ENCODE peak calls at places on chromosomes 7 and 10, in four cellular contexts. One of them, this sample, is unnamed.

GRCh38 chr7:81956520-81956919 is 186.7 kb upstream of the HGF start:
- DNase-seq in EH: peak
- DNase-seq in T-cell: no peak
- DNase-seq in IMR-90: peak
- DNase-seq in this sample: peak

GRCh38 chr10:68550747-68551411 is 9.3 kb upstream of the TET1 start:
- DNase-seq in EH: peak
- DNase-seq in T-cell: no peak
- DNase-seq in IMR-90: peak
- DNase-seq in this sample: peak

GRCh38 chr7:1433128-1433920 is 25.9 kb downstream of the MICALL2 start:
- DNase-seq in EH: no peak
- DNase-seq in T-cell: no peak
- DNase-seq in IMR-90: no peak
- DNase-seq in this sample: no peak

GRCh38 chr7:148664319-148664718 is 34.4 kb upstream of the CUL1 start:
- DNase-seq in EH: peak
- DNase-seq in T-cell: no peak
- DNase-seq in IMR-90: peak
- DNase-seq in this sample: no peak

GRCh38 chr7:109213081-109213480 is 643.4 kb downstream of the DNAJB9 start:
- DNase-seq in EH: no peak
- DNase-seq in T-cell: no peak
- DNase-seq in IMR-90: no peak
- DNase-seq in this sample: no peak

GRCh38 chr10:79149662-79150443 is 81.1 kb downstream of the ZMIZ1 start:
- DNase-seq in EH: peak
- DNase-seq in T-cell: peak
- DNase-seq in IMR-90: peak
- DNase-seq in this sample: peak

GRCh38 chr7:30595461-30596042 is 874 bp downstream of the GARS1 start:
- DNase-seq in EH: peak
- DNase-seq in T-cell: no peak
- DNase-seq in IMR-90: no peak
- DNase-seq in this sample: no peak

GRCh38 chr10:25682203-25682950 is 251.7 kb upstream of the MYO3A start:
- DNase-seq in EH: no peak
- DNase-seq in T-cell: no peak
- DNase-seq in IMR-90: no peak
- DNase-seq in this sample: no peak

GRCh38 chr7:152572101-152572500 is 103.8 kb downstream of the XRCC2 start:
- DNase-seq in EH: no peak
- DNase-seq in T-cell: no peak
- DNase-seq in IMR-90: no peak
- DNase-seq in this sample: no peak

GRCh38 chr7:116543664-116544063 is 18.8 kb downstream of the CAV1 start:
- DNase-seq in EH: peak
- DNase-seq in T-cell: no peak
- DNase-seq in IMR-90: peak
- DNase-seq in this sample: peak